ENCODE peak calls at places on chromosomes 4 and X, in four cellular contexts. R is GM12891, Z is left ventricle myocardium superior, D is Ammon's horn. P is an unnamed sample.
A peak's percentile ranks its signal among the peaks of the same experiment; 100 is the strongest.

GRCh38 chrX:107505223-107505622 is 55.8 kb downstream of the FRMPD3 start:
- DNase-seq in R (no peak), Z (no peak), D (no peak), P (no peak)

GRCh38 chr4:151644625-151645024 is 116.2 kb downstream of the GATB start:
- DNase-seq in R (no peak), Z (no peak), D (no peak), P (no peak)

GRCh38 chr4:180156684-180157083 is 2086.5 kb upstream of the TENM3 start:
- DNase-seq in R (no peak), Z (no peak), D (no peak), P (no peak)

GRCh38 chr4:127503111-127503510 is 129.6 kb upstream of the INTU start:
- DNase-seq in R (no peak), Z (no peak), D (no peak), P (no peak)

GRCh38 chr4:153034681-153035080 is 98.6 kb downstream of the FHDC1 start:
- DNase-seq in R (no peak), Z (no peak), D (no peak), P (no peak)

GRCh38 chrX:37753384-37753783 is 26.5 kb upstream of the CYBB start:
- DNase-seq in R (no peak), Z (no peak), D (no peak), P (no peak)

GRCh38 chr4:80417019-80417418 is 81.5 kb downstream of the CFAP299 start:
- DNase-seq in R (no peak), Z (no peak), D (no peak), P (no peak)

GRCh38 chr4:47471591-47471990 is 8.1 kb upstream of the COMMD8 start:
- DNase-seq in R (no peak), Z (no peak), D (no peak), P (no peak)

GRCh38 chrX:109751698-109752097 is 18.6 kb upstream of the ACSL4 start:
- DNase-seq in R (no peak), Z (no peak), D (no peak), P (no peak)

GRCh38 chrX:71637848-71638247 is 19.5 kb upstream of the CXCR3 start:
- DNase-seq in R (no peak), Z (no peak), D (no peak), P (no peak)

GRCh38 chr4:86358176-86358701 is 1.6 kb downstream of the MAPK10 start:
- DNase-seq in R (no peak), Z (no peak), D (peak; percentile 77), P (no peak)

GRCh38 chr4:158936238-158936637 is 166.6 kb upstream of the RAPGEF2 start:
- DNase-seq in R (no peak), Z (no peak), D (peak; percentile 29), P (no peak)

GRCh38 chr4:25702848-25703247 is 47.2 kb downstream of the SLC34A2 start:
- DNase-seq in R (no peak), Z (peak; percentile 35), D (peak; percentile 71), P (peak; percentile 38)

GRCh38 chrX:120575379-120576114 is 14.8 kb upstream of the CUL4B start:
- DNase-seq in R (no peak), Z (no peak), D (no peak), P (no peak)

GRCh38 chr4:114191496-114191895 is 212.0 kb upstream of the ARSJ start:
- DNase-seq in R (no peak), Z (no peak), D (no peak), P (no peak)

GRCh38 chr4:139214039-139214534 is 37.1 kb upstream of the ELF2 start:
- DNase-seq in R (peak; percentile 42), Z (peak; percentile 50), D (peak; percentile 32), P (no peak)

GRCh38 chr4:40183615-40184411 is 13.0 kb upstream of the RHOH start:
- DNase-seq in R (no peak), Z (no peak), D (no peak), P (no peak)

GRCh38 chrX:24005867-24006266 is 21.1 kb downstream of the KLHL15 start:
- DNase-seq in R (no peak), Z (no peak), D (no peak), P (no peak)

GRCh38 chr4:65893311-65893710 is 223.0 kb upstream of the EPHA5 start:
- DNase-seq in R (no peak), Z (no peak), D (no peak), P (no peak)

GRCh38 chr4:55124337-55125076 is 888 bp downstream of the KDR start:
- DNase-seq in R (no peak), Z (peak; percentile 31), D (no peak), P (peak; percentile 1)

GRCh38 chrX:123731258-123731986 is 1.4 kb downstream of the THOC2 start:
- DNase-seq in R (no peak), Z (no peak), D (peak; percentile 4), P (no peak)

GRCh38 chrX:72644946-72645345 is 69.2 kb downstream of the PHKA1 start:
- DNase-seq in R (no peak), Z (no peak), D (peak; percentile 16), P (no peak)

GRCh38 chrX:18886344-18887161 is 97.4 kb downstream of the PHKA2 start:
- DNase-seq in R (peak; percentile 56), Z (peak; percentile 81), D (peak; percentile 65), P (peak; percentile 16)

P was measured in substantia nigra.